ENCODE peak calls at places on chromosomes 2 and 18, in ten cellular contexts. R is DND-41; Q is GM23248; I is sigmoid colon; E is effector memory CD4-positive, alpha-beta T cell; C is Karpas-422; U is pancreas; F is CD4-positive, alpha-beta memory T cell; Z is brain microvascular endothelial cell; K is IMR-90. N is an unnamed sample.

GRCh38 chr2:61575447-61575859 is 37.3 kb upstream of the XPO1 start:
- DNase-seq in E (no peak), K (no peak), Q (no peak), Z (no peak), I (no peak), F (no peak), U (no peak), C (no peak), R (no peak), N (no peak)

GRCh38 chr18:55886886-55887285 is 298.9 kb upstream of the TCF4 start:
- DNase-seq in I (no peak), R (no peak), Z (no peak), E (no peak), U (no peak), C (no peak), Q (no peak), K (no peak), F (no peak), N (no peak)

GRCh38 chr18:73959341-73959740 is 188.3 kb downstream of the FBXO15 start:
- DNase-seq in Q (no peak), U (no peak), Z (no peak), R (no peak), E (no peak), K (no peak), C (no peak), F (no peak), I (no peak), N (no peak)

GRCh38 chr18:67007085-67007484 is 403.2 kb upstream of the CDH19 start:
- DNase-seq in F (no peak), R (no peak), K (no peak), C (no peak), E (no peak), Q (no peak), U (no peak), Z (no peak), I (no peak), N (no peak)

GRCh38 chr2:31137211-31138036 is 816 bp downstream of the GALNT14 start:
- DNase-seq in Q (peak; percentile 47), E (no peak), K (no peak), I (no peak), C (no peak), U (no peak), F (no peak), Z (no peak), R (peak; percentile 50), N (no peak)

GRCh38 chr2:79906149-79906548 is 393.3 kb downstream of the CTNNA2 start:
- DNase-seq in I (no peak), U (no peak), Z (no peak), K (no peak), F (no peak), Q (no peak), E (no peak), R (no peak), C (no peak), N (no peak)

GRCh38 chr2:109473616-109474318 is 140.0 kb downstream of the SEPTIN10 start:
- DNase-seq in U (no peak), Q (no peak), F (no peak), E (no peak), C (no peak), Z (no peak), I (no peak), R (no peak), K (no peak), N (no peak)

GRCh38 chr18:13615432-13615861 is 110.9 kb downstream of the FAM210A start:
- DNase-seq in Z (peak; percentile 40), F (no peak), K (no peak), U (no peak), Q (peak; percentile 53), I (no peak), C (peak; percentile 74), E (no peak), R (no peak), N (no peak)

GRCh38 chr18:31512203-31512764 is 14.3 kb downstream of the DSG2 start:
- DNase-seq in F (no peak), Q (peak; percentile 42), I (no peak), C (no peak), R (no peak), U (no peak), Z (peak; percentile 90), E (no peak), K (peak; percentile 71), N (no peak)

GRCh38 chr2:196101325-196101981 is 32.8 kb upstream of the DNAH7 start:
- DNase-seq in F (no peak), Q (peak; percentile 61), Z (peak; percentile 52), U (no peak), R (no peak), I (no peak), K (peak; percentile 74), C (peak; percentile 57), E (no peak), N (no peak)

GRCh38 chr2:133717497-133717896 is 149.2 kb upstream of the NCKAP5 start:
- DNase-seq in Q (peak; percentile 43), R (no peak), C (no peak), F (no peak), U (no peak), K (no peak), I (no peak), E (no peak), Z (no peak), N (no peak)

GRCh38 chr2:103235283-103235682 is 473.5 kb downstream of the TMEM182 start:
- DNase-seq in R (no peak), I (no peak), C (no peak), Q (no peak), F (no peak), E (no peak), K (no peak), U (no peak), Z (no peak), N (no peak)

GRCh38 chr2:223230352-223230751 is 178.4 kb downstream of the KCNE4 start:
- DNase-seq in Z (no peak), K (no peak), R (no peak), F (no peak), C (no peak), I (no peak), U (no peak), E (no peak), Q (peak; percentile 33), N (no peak)

GRCh38 chr18:77127769-77128671 is 4.6 kb downstream of the MBP start:
- DNase-seq in Q (peak; percentile 94), U (peak; percentile 68), Z (peak; percentile 86), R (peak; percentile 72), E (no peak), F (peak; percentile 81), K (peak; percentile 89), I (peak; percentile 73), C (peak; percentile 94), N (no peak)

GRCh38 chr2:113228351-113228750 is 50.4 kb downstream of the PAX8 start:
- DNase-seq in R (no peak), Q (no peak), E (no peak), K (no peak), F (no peak), U (no peak), I (no peak), C (no peak), Z (no peak), N (no peak)

GRCh38 chr2:219475697-219476604 is 22.7 kb upstream of the GMPPA start:
- DNase-seq in K (peak; percentile 45), F (peak; percentile 35), E (no peak), Z (peak; percentile 51), I (peak; percentile 90), C (peak; percentile 85), Q (peak; percentile 74), R (peak; percentile 64), U (peak; percentile 63), N (peak; percentile 68)

DNA sequence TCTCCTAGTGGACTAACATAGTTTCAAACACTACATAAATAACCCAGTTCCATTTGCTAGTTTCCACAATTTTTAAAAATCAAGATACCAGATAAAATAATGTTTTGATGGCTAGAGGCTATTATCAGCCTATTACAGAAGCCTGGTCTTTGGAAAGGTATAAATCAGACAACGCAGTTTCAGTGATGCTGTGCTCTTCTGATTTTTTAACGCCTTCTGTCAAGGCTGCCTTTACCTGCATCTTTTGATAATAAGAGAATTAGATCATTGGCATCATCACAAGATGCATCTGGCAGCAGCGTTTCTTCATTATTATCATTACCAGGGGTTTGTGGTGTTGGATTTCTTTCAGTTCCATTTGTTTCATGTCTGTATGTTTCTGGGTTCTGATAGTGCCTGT is 268.7 kb downstream of the MTX2 start:
- DNase-seq in F (no peak), U (no peak), C (no peak), E (no peak), I (no peak), Z (no peak), Q (no peak), R (no peak), K (no peak), N (no peak)
- H3K4me3 ChIP-seq in F (no peak overlapping the region), U (no peak overlapping the region), C (no peak overlapping the region), E (no peak overlapping the region), I (no peak overlapping the region), Z (no peak overlapping the region), Q (no peak overlapping the region), R (no peak overlapping the region), K (no peak overlapping the region), N (no peak overlapping the region)

DNA sequence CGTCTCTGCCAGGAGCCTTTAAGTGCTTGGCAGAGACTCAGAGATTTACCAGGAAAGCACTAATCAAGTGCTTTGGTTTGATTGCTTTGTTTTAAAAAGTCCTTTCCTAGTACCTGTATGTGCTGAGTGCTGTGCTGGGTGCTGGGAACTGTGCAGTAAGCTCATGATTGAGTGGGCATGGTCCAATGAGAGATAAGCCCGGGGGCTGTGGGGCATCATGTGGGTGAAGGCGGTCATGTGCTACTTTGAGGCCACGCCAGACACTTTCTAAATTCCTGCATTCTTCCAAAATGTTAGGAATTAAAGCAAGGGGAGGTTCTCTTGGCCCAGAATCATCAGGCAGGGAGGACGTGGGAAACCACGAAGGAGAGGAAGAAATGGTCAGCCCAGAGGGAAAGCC is 109.0 kb downstream of the ACAA2 start:
- DNase-seq in C (no peak), F (no peak), Q (no peak), Z (no peak), R (no peak), U (no peak), I (no peak), E (no peak), K (no peak), N (no peak)
- H3K36me3 ChIP-seq in C (no peaks in the 10 kb centered on the region), F (no peaks in the 10 kb centered on the region), Q (no peaks in the 10 kb centered on the region), Z (no peaks in the 10 kb centered on the region), R (no peaks in the 10 kb centered on the region), U (no peaks in the 10 kb centered on the region), I (no peaks in the 10 kb centered on the region), E (no peaks in the 10 kb centered on the region), K (no peaks in the 10 kb centered on the region), N (no peaks in the 10 kb centered on the region)

DNA sequence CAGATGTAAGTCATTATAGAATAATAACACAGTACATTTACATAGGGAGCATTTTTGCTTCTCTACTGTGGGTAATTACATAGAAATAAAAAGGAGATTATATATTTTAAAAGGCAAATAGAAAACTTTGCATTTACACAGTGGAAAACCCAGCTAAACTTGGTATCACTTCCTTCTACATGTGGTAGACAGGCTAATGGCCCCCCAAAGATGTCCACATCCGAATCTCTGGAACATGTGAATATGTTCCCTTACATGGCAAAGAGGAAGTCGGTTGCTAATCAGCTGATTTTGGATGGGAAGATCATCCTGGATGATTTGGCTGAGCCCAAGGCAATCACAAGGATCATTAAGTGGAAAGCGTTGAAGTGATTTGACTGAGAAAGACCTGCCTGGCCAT is 26.2 kb downstream of the CREG2 start:
- DNase-seq in F (no peak), U (no peak), C (no peak), R (no peak), Q (no peak), K (no peak), E (no peak), Z (no peak), I (no peak), N (no peak)
- H3K4me3 ChIP-seq in F (peak overlapping the region; percentile 46), U (no peak overlapping the region), C (no peak overlapping the region), R (no peak overlapping the region), Q (no peak overlapping the region), K (no peak overlapping the region), E (peak overlapping the region; percentile 18), Z (no peak overlapping the region), I (no peak overlapping the region), N (no peak overlapping the region)

GRCh38 chr2:183162362-183162761 is 38.1 kb downstream of the NUP35 start:
- DNase-seq in E (no peak), F (no peak), K (peak; percentile 73), Q (peak; percentile 84), I (no peak), R (no peak), C (no peak), U (no peak), Z (peak; percentile 77), N (no peak)
- H3K36me3 ChIP-seq in E (peaks cover 21% of the 10 kb centered on the region), F (peaks cover 11% of the 10 kb centered on the region), K (peaks cover 5% of the 10 kb centered on the region), Q (peaks cover 9% of the 10 kb centered on the region), I (no peaks in the 10 kb centered on the region), R (peaks cover 86% of the 10 kb centered on the region), C (peaks cover 78% of the 10 kb centered on the region), U (no peaks in the 10 kb centered on the region), Z (no peaks in the 10 kb centered on the region), N (peaks cover 15% of the 10 kb centered on the region)

N was measured in heart left ventricle.